ENCODE peak calls at places on chromosomes 7 and 10, in eight cellular contexts. One of them, this sample, is unnamed.
A peak's percentile ranks its signal among the peaks of the same experiment; 100 is the strongest.

GRCh38 chr7:11054033-11054432 is 80.4 kb downstream of the PHF14 start:
- DNase-seq in lung microvascular endothelial cell: no peak
- DNase-seq in AG09319: no peak
- DNase-seq in IMR-90: no peak
- DNase-seq in HFF-Myc: no peak
- DNase-seq in GM12865: no peak
- DNase-seq in activated CD8-positive, alpha-beta memory T cell treated with anti-CD3 and anti-CD28 coated beads for 1 hour: no peak
- DNase-seq in DMS153: no peak
- DNase-seq in this sample: no peak

GRCh38 chr7:75617634-75618234 is 121.0 kb downstream of the HIP1 start:
- DNase-seq in lung microvascular endothelial cell: peak; percentile 39
- DNase-seq in AG09319: no peak
- DNase-seq in IMR-90: no peak
- DNase-seq in HFF-Myc: no peak
- DNase-seq in GM12865: peak; percentile 70
- DNase-seq in activated CD8-positive, alpha-beta memory T cell treated with anti-CD3 and anti-CD28 coated beads for 1 hour: no peak
- DNase-seq in DMS153: no peak
- DNase-seq in this sample: peak; percentile 27

GRCh38 chr7:33258561-33258960 is 129.2 kb downstream of the BBS9 start:
- DNase-seq in lung microvascular endothelial cell: no peak
- DNase-seq in AG09319: no peak
- DNase-seq in IMR-90: peak; percentile 64
- DNase-seq in HFF-Myc: no peak
- DNase-seq in GM12865: no peak
- DNase-seq in activated CD8-positive, alpha-beta memory T cell treated with anti-CD3 and anti-CD28 coated beads for 1 hour: no peak
- DNase-seq in DMS153: no peak
- DNase-seq in this sample: no peak

GRCh38 chr10:79260803-79261740 is 86.2 kb upstream of the PPIF start:
- DNase-seq in lung microvascular endothelial cell: no peak
- DNase-seq in AG09319: no peak
- DNase-seq in IMR-90: peak; percentile 80
- DNase-seq in HFF-Myc: no peak
- DNase-seq in GM12865: peak; percentile 36
- DNase-seq in activated CD8-positive, alpha-beta memory T cell treated with anti-CD3 and anti-CD28 coated beads for 1 hour: no peak
- DNase-seq in DMS153: peak; percentile 93
- DNase-seq in this sample: no peak

GRCh38 chr10:548212-548897 is 141.1 kb downstream of the DIP2C start:
- DNase-seq in lung microvascular endothelial cell: no peak
- DNase-seq in AG09319: no peak
- DNase-seq in IMR-90: no peak
- DNase-seq in HFF-Myc: no peak
- DNase-seq in GM12865: no peak
- DNase-seq in activated CD8-positive, alpha-beta memory T cell treated with anti-CD3 and anti-CD28 coated beads for 1 hour: no peak
- DNase-seq in DMS153: no peak
- DNase-seq in this sample: no peak

GRCh38 chr7:124908258-124908657 is 21.4 kb downstream of the POT1 start:
- DNase-seq in lung microvascular endothelial cell: no peak
- DNase-seq in AG09319: no peak
- DNase-seq in IMR-90: peak; percentile 44
- DNase-seq in HFF-Myc: no peak
- DNase-seq in GM12865: no peak
- DNase-seq in activated CD8-positive, alpha-beta memory T cell treated with anti-CD3 and anti-CD28 coated beads for 1 hour: no peak
- DNase-seq in DMS153: no peak
- DNase-seq in this sample: no peak

GRCh38 chr10:118340486-118340885 is 1.6 kb downstream of the FAM204A start:
- DNase-seq in lung microvascular endothelial cell: no peak
- DNase-seq in AG09319: no peak
- DNase-seq in IMR-90: no peak
- DNase-seq in HFF-Myc: no peak
- DNase-seq in GM12865: peak; percentile 8
- DNase-seq in activated CD8-positive, alpha-beta memory T cell treated with anti-CD3 and anti-CD28 coated beads for 1 hour: no peak
- DNase-seq in DMS153: no peak
- DNase-seq in this sample: no peak

GRCh38 chr10:30348378-30348776 is 701 bp downstream of the MTPAP start:
- DNase-seq in lung microvascular endothelial cell: no peak
- DNase-seq in AG09319: no peak
- DNase-seq in IMR-90: peak; percentile 2
- DNase-seq in HFF-Myc: no peak
- DNase-seq in GM12865: no peak
- DNase-seq in activated CD8-positive, alpha-beta memory T cell treated with anti-CD3 and anti-CD28 coated beads for 1 hour: no peak
- DNase-seq in DMS153: no peak
- DNase-seq in this sample: no peak

GRCh38 chr10:7410800-7411670 is at the start of gene SFMBT2:
- DNase-seq in lung microvascular endothelial cell: peak; percentile 64
- DNase-seq in AG09319: no peak
- DNase-seq in IMR-90: peak; percentile 49
- DNase-seq in HFF-Myc: peak; percentile 10
- DNase-seq in GM12865: peak; percentile 85
- DNase-seq in activated CD8-positive, alpha-beta memory T cell treated with anti-CD3 and anti-CD28 coated beads for 1 hour: no peak
- DNase-seq in DMS153: no peak
- DNase-seq in this sample: peak; percentile 70

GRCh38 chr10:62336404-62336803 is 37.8 kb upstream of the ZNF365 start:
- DNase-seq in lung microvascular endothelial cell: no peak
- DNase-seq in AG09319: no peak
- DNase-seq in IMR-90: no peak
- DNase-seq in HFF-Myc: no peak
- DNase-seq in GM12865: no peak
- DNase-seq in activated CD8-positive, alpha-beta memory T cell treated with anti-CD3 and anti-CD28 coated beads for 1 hour: no peak
- DNase-seq in DMS153: no peak
- DNase-seq in this sample: no peak

GRCh38 chr10:70832236-70832635 is 16.5 kb downstream of the SGPL1 start:
- DNase-seq in lung microvascular endothelial cell: no peak
- DNase-seq in AG09319: no peak
- DNase-seq in IMR-90: no peak
- DNase-seq in HFF-Myc: no peak
- DNase-seq in GM12865: no peak
- DNase-seq in activated CD8-positive, alpha-beta memory T cell treated with anti-CD3 and anti-CD28 coated beads for 1 hour: no peak
- DNase-seq in DMS153: no peak
- DNase-seq in this sample: no peak

GRCh38 chr10:70982443-70982842 is 94.1 kb upstream of the PCBD1 start:
- DNase-seq in lung microvascular endothelial cell: no peak
- DNase-seq in AG09319: no peak
- DNase-seq in IMR-90: no peak
- DNase-seq in HFF-Myc: no peak
- DNase-seq in GM12865: peak; percentile 67
- DNase-seq in activated CD8-positive, alpha-beta memory T cell treated with anti-CD3 and anti-CD28 coated beads for 1 hour: no peak
- DNase-seq in DMS153: no peak
- DNase-seq in this sample: no peak

GRCh38 chr7:22179442-22179879 is 177.5 kb downstream of the RAPGEF5 start:
- DNase-seq in lung microvascular endothelial cell: no peak
- DNase-seq in AG09319: no peak
- DNase-seq in IMR-90: no peak
- DNase-seq in HFF-Myc: no peak
- DNase-seq in GM12865: no peak
- DNase-seq in activated CD8-positive, alpha-beta memory T cell treated with anti-CD3 and anti-CD28 coated beads for 1 hour: no peak
- DNase-seq in DMS153: no peak
- DNase-seq in this sample: no peak

GRCh38 chr7:14375998-14376397 is 386.5 kb upstream of the ETV1 start:
- DNase-seq in lung microvascular endothelial cell: no peak
- DNase-seq in AG09319: no peak
- DNase-seq in IMR-90: no peak
- DNase-seq in HFF-Myc: no peak
- DNase-seq in GM12865: no peak
- DNase-seq in activated CD8-positive, alpha-beta memory T cell treated with anti-CD3 and anti-CD28 coated beads for 1 hour: no peak
- DNase-seq in DMS153: no peak
- DNase-seq in this sample: no peak

GRCh38 chr10:60611291-60611747 is 167.0 kb upstream of the CDK1 start:
- DNase-seq in lung microvascular endothelial cell: no peak
- DNase-seq in AG09319: no peak
- DNase-seq in IMR-90: peak; percentile 71
- DNase-seq in HFF-Myc: no peak
- DNase-seq in GM12865: no peak
- DNase-seq in activated CD8-positive, alpha-beta memory T cell treated with anti-CD3 and anti-CD28 coated beads for 1 hour: no peak
- DNase-seq in DMS153: no peak
- DNase-seq in this sample: no peak